ENCODE peak calls at places on chromosomes 2 and 18, in five cellular contexts. H, N, E, L and B are unnamed samples.

GRCh38 chr2:235634435-235635152 is 140.8 kb downstream of the AGAP1 start:
- DNase-seq in H (no peak), N (peak; percentile 56), E (no peak), L (peak; percentile 69), B (no peak)

GRCh38 chr2:221570321-221571107 is 1.6 kb downstream of the EPHA4 start:
- DNase-seq in H (peak; percentile 21), N (no peak), E (peak; percentile 23), L (peak; percentile 31), B (peak; percentile 11)

GRCh38 chr2:135825855-135826190 is 11.2 kb downstream of the LCT start:
- DNase-seq in H (no peak), N (no peak), E (no peak), L (no peak), B (peak; percentile 8)

GRCh38 chr2:233708942-233709341 is 3.8 kb upstream of the UGT1A5 start:
- DNase-seq in H (no peak), N (no peak), E (no peak), L (no peak), B (no peak)

GRCh38 chr2:96470636-96471035 is 34.5 kb downstream of the NEURL3 start:
- DNase-seq in H (no peak), N (no peak), E (peak; percentile 91), L (peak; percentile 8), B (peak; percentile 72)

GRCh38 chr2:128272586-128273468 is 45.8 kb downstream of the HS6ST1 start:
- DNase-seq in H (no peak), N (no peak), E (no peak), L (no peak), B (peak; percentile 2)

GRCh38 chr2:70094978-70095832 is 7.9 kb downstream of the PCBP1 start:
- DNase-seq in H (no peak), N (no peak), E (no peak), L (peak; percentile 67), B (no peak)

GRCh38 chr2:28336264-28336992 is 56.2 kb upstream of the FOSL2 start:
- DNase-seq in H (no peak), N (no peak), E (no peak), L (no peak), B (no peak)

GRCh38 chr18:61551586-61551985 is 218.4 kb downstream of the CDH20 start:
- DNase-seq in H (peak; percentile 53), N (peak; percentile 71), E (no peak), L (peak; percentile 88), B (peak; percentile 70)

GRCh38 chr2:180056367-180057118 is 49.4 kb upstream of the CWC22 start:
- DNase-seq in H (no peak), N (no peak), E (peak; percentile 68), L (no peak), B (no peak)

GRCh38 chr2:146853741-146854444 is 990.9 kb upstream of the ACVR2A start:
- DNase-seq in H (no peak), N (no peak), E (no peak), L (peak; percentile 12), B (no peak)

GRCh38 chr18:28175047-28175929 is 1.6 kb downstream of the CDH2 start:
- DNase-seq in H (peak; percentile 40), N (peak; percentile 42), E (peak; percentile 47), L (peak; percentile 42), B (peak; percentile 74)

GRCh38 chr2:240111253-240111652 is 24.9 kb downstream of the COPS9 start:
- DNase-seq in H (no peak), N (no peak), E (no peak), L (peak; percentile 0), B (no peak)

GRCh38 chr2:60413069-60413818 is 140.2 kb downstream of the BCL11A start:
- DNase-seq in H (no peak), N (no peak), E (no peak), L (no peak), B (no peak)

GRCh38 chr2:54557601-54558187 is 101.6 kb downstream of the SPTBN1 start:
- DNase-seq in H (peak; percentile 45), N (no peak), E (peak; percentile 63), L (no peak), B (peak; percentile 55)

GRCh38 chr18:58997811-58998337 is 133.2 kb downstream of the ZNF532 start:
- DNase-seq in H (no peak), N (peak; percentile 93), E (no peak), L (peak; percentile 88), B (no peak)

GRCh38 chr18:5979971-5980457 is 84.7 kb upstream of the TMEM200C start:
- DNase-seq in H (no peak), N (no peak), E (no peak), L (no peak), B (no peak)

GRCh38 chr2:190867832-190868231 is 12.8 kb upstream of the GLS start:
- DNase-seq in H (no peak), N (no peak), E (no peak), L (no peak), B (no peak)

GRCh38 chr2:151973901-151974199 is 125.0 kb downstream of the CACNB4 start:
- DNase-seq in H (peak; percentile 12), N (no peak), E (peak; percentile 31), L (peak; percentile 29), B (peak; percentile 45)

GRCh38 chr2:79040967-79041582 is 15.6 kb downstream of the REG3G start:
- DNase-seq in H (peak; percentile 23), N (no peak), E (no peak), L (no peak), B (no peak)

GRCh38 chr18:49814147-49814499 is 790 bp upstream of the ACAA2 start:
- DNase-seq in H (peak; percentile 15), N (peak; percentile 15), E (peak; percentile 57), L (peak; percentile 69), B (peak; percentile 46)

GRCh38 chr2:100703213-100703612 is 116.7 kb upstream of the NPAS2 start:
- DNase-seq in H (no peak), N (peak; percentile 11), E (no peak), L (no peak), B (no peak)

GRCh38 chr2:26555246-26556133 is 77.6 kb upstream of the OTOF start:
- DNase-seq in H (peak; percentile 46), N (no peak), E (no peak), L (no peak), B (no peak)

GRCh38 chr2:156319811-156320490 is 12.6 kb downstream of the NR4A2 start:
- DNase-seq in H (no peak), N (no peak), E (peak; percentile 76), L (peak; percentile 49), B (no peak)